ENCODE peak calls at places on chromosome X, in six cellular contexts. One of them, this sample, is unnamed.

GRCh38 chrX:137313627-137314026 is 252.3 kb upstream of the ZIC3 start:
- DNase-seq in K562: no peak
- DNase-seq in prostate gland: no peak
- DNase-seq in HCT116: no peak
- DNase-seq in adrenal gland: no peak
- DNase-seq in A549: no peak
- DNase-seq in this sample: no peak

GRCh38 chrX:120274145-120274544 is 23.5 kb downstream of the ZBTB33 start:
- DNase-seq in A549: no peak
- DNase-seq in prostate gland: no peak
- DNase-seq in K562: no peak
- DNase-seq in HCT116: no peak
- DNase-seq in adrenal gland: no peak
- DNase-seq in this sample: no peak

GRCh38 chrX:19912-20571 is 261.1 kb upstream of the PLCXD1 start:
- DNase-seq in adrenal gland: no peak
- DNase-seq in prostate gland: no peak
- DNase-seq in K562: peak
- DNase-seq in HCT116: no peak
- DNase-seq in A549: no peak
- DNase-seq in this sample: no peak

GRCh38 chrX:18643853-18644252 is 28.1 kb downstream of the RS1 start:
- DNase-seq in prostate gland: no peak
- DNase-seq in HCT116: no peak
- DNase-seq in adrenal gland: no peak
- DNase-seq in A549: no peak
- DNase-seq in K562: no peak
- DNase-seq in this sample: no peak

GRCh38 chrX:73562986-73563739 is at the start of gene CHIC1:
- DNase-seq in A549: peak
- DNase-seq in K562: peak
- DNase-seq in adrenal gland: peak
- DNase-seq in prostate gland: peak
- DNase-seq in HCT116: no peak
- DNase-seq in this sample: peak

GRCh38 chrX:84046403-84046984 is 141.5 kb downstream of the RPS6KA6 start:
- DNase-seq in prostate gland: no peak
- DNase-seq in A549: peak
- DNase-seq in K562: no peak
- DNase-seq in adrenal gland: peak
- DNase-seq in HCT116: no peak
- DNase-seq in this sample: peak

GRCh38 chrX:112760697-112761096 is 79.9 kb downstream of the AMOT start:
- DNase-seq in HCT116: no peak
- DNase-seq in adrenal gland: no peak
- DNase-seq in A549: no peak
- DNase-seq in prostate gland: no peak
- DNase-seq in K562: no peak
- DNase-seq in this sample: no peak

GRCh38 chrX:97210501-97210900 is 326.8 kb downstream of the RPA4 start:
- DNase-seq in A549: no peak
- DNase-seq in prostate gland: no peak
- DNase-seq in HCT116: no peak
- DNase-seq in adrenal gland: no peak
- DNase-seq in K562: no peak
- DNase-seq in this sample: no peak

GRCh38 chrX:39047174-39047573 is 245.9 kb downstream of the MID1IP1 start:
- DNase-seq in HCT116: no peak
- DNase-seq in A549: no peak
- DNase-seq in prostate gland: no peak
- DNase-seq in adrenal gland: no peak
- DNase-seq in K562: no peak
- DNase-seq in this sample: no peak

GRCh38 chrX:41559662-41560061 is 112.5 kb downstream of the NYX start:
- DNase-seq in HCT116: no peak
- DNase-seq in A549: no peak
- DNase-seq in K562: peak
- DNase-seq in adrenal gland: peak
- DNase-seq in prostate gland: no peak
- DNase-seq in this sample: no peak

GRCh38 chrX:154490021-154490413 is 412 bp downstream of the SLC10A3 start:
- DNase-seq in prostate gland: no peak
- DNase-seq in HCT116: no peak
- DNase-seq in A549: peak
- DNase-seq in K562: peak
- DNase-seq in adrenal gland: peak
- DNase-seq in this sample: peak

GRCh38 chrX:130393451-130394074 is 8.1 kb upstream of the GPR119 start:
- DNase-seq in A549: peak
- DNase-seq in K562: peak
- DNase-seq in HCT116: peak
- DNase-seq in adrenal gland: peak
- DNase-seq in prostate gland: peak
- DNase-seq in this sample: peak

GRCh38 chrX:13825178-13825762 is 8.4 kb upstream of the GPM6B start:
- DNase-seq in adrenal gland: peak
- DNase-seq in HCT116: no peak
- DNase-seq in K562: no peak
- DNase-seq in prostate gland: no peak
- DNase-seq in A549: no peak
- DNase-seq in this sample: no peak

GRCh38 chrX:9518896-9519295 is 54.0 kb downstream of the TBL1X start:
- DNase-seq in prostate gland: no peak
- DNase-seq in A549: no peak
- DNase-seq in K562: no peak
- DNase-seq in adrenal gland: no peak
- DNase-seq in HCT116: no peak
- DNase-seq in this sample: no peak

GRCh38 chrX:46180258-46180687 is 364.9 kb downstream of the ZNF674 start:
- DNase-seq in K562: peak
- DNase-seq in HCT116: peak
- DNase-seq in prostate gland: no peak
- DNase-seq in A549: no peak
- DNase-seq in adrenal gland: no peak
- DNase-seq in this sample: no peak

GRCh38 chrX:23726196-23726595 is 16.9 kb downstream of the ACOT9 start:
- DNase-seq in adrenal gland: no peak
- DNase-seq in prostate gland: no peak
- DNase-seq in K562: no peak
- DNase-seq in HCT116: no peak
- DNase-seq in A549: no peak
- DNase-seq in this sample: no peak

GRCh38 chrX:71067727-71068051 is 445 bp downstream of the SNX12 start:
- DNase-seq in HCT116: no peak
- DNase-seq in A549: no peak
- DNase-seq in adrenal gland: no peak
- DNase-seq in K562: no peak
- DNase-seq in prostate gland: no peak
- DNase-seq in this sample: no peak

GRCh38 chrX:71070531-71070930 is 2.4 kb upstream of the SNX12 start:
- DNase-seq in A549: no peak
- DNase-seq in HCT116: no peak
- DNase-seq in K562: no peak
- DNase-seq in adrenal gland: no peak
- DNase-seq in prostate gland: no peak
- DNase-seq in this sample: no peak

GRCh38 chrX:71067079-71067478 is 1.1 kb downstream of the SNX12 start:
- DNase-seq in HCT116: no peak
- DNase-seq in K562: no peak
- DNase-seq in adrenal gland: no peak
- DNase-seq in prostate gland: no peak
- DNase-seq in A549: no peak
- DNase-seq in this sample: no peak

GRCh38 chrX:71068052-71068918 is at the start of gene SNX12:
- DNase-seq in prostate gland: peak
- DNase-seq in adrenal gland: peak
- DNase-seq in A549: peak
- DNase-seq in K562: peak
- DNase-seq in HCT116: peak
- DNase-seq in this sample: peak
- TF ChIP-seq CTCF in prostate gland: peak
- TF ChIP-seq CTCF in adrenal gland: peak
- TF ChIP-seq CTCF in A549: no peak
- TF ChIP-seq CTCF in K562: no peak
- TF ChIP-seq CTCF in HCT116: no peak
- TF ChIP-seq CTCF in this sample: peak

DNA sequence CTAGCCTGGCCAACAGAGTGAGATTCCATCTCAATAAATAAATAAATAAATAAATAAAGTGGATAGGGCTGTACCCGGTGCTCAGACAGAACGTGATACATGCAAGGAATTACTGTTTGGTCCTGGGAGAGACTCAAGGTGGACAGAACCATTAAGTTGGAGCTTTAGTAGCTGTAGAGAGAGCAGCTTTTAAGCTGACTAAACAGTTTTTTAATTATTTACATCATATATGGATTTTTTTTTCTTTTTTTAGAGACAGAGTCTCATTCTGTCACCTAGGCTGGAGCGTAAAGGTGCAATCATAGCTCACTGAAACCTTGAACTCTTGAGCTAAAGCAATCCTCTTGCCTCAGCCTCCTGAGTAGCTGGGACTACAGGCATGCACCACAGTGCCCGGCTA is 92.5 kb upstream of the ATP6AP2 start:
- DNase-seq in HCT116: no peak
- DNase-seq in K562: no peak
- DNase-seq in A549: no peak
- DNase-seq in prostate gland: no peak
- DNase-seq in adrenal gland: no peak
- DNase-seq in this sample: no peak
- TF ChIP-seq POLR2A in HCT116: no peak
- TF ChIP-seq POLR2A in K562: no peak
- TF ChIP-seq POLR2A in A549: no peak
- TF ChIP-seq POLR2A in prostate gland: no peak
- TF ChIP-seq POLR2A in adrenal gland: no peak
- TF ChIP-seq POLR2A in this sample: no peak

DNA sequence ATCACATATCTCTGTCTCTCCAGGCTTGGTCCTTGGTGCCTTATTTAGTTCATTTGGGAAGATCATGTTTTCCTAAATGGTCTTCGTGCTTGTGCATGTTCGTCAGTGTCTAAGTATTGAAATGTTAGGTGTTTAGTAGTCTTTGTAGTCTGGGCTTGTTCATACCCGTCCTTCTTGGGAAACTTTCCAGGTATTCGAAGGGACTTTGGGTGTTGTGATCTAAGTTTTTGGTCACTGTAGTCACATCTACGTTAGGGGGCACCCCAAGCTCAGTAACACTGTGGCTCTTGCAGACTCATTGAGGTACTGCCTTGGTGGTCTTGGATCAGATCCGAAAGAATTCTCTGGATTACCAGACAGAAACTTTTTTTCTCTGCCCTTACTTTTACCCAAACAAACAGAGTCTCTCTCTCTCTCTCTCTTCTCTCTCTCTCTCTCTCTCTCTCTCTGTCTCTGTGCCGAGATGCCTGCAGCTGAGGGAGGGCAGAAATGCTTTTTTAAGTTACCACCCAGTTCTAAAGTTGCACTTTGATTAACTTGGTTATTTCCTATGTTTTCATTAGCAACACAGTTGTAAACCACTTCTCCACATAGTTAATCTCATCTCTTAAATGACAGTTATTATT is 67.6 kb upstream of the SLC7A3 start:
- DNase-seq in HCT116: no peak
- DNase-seq in A549: no peak
- DNase-seq in adrenal gland: peak
- DNase-seq in K562: no peak
- DNase-seq in prostate gland: peak
- DNase-seq in this sample: no peak
- TF ChIP-seq CTCF in HCT116: peak
- TF ChIP-seq CTCF in A549: peak
- TF ChIP-seq CTCF in adrenal gland: peak
- TF ChIP-seq CTCF in K562: peak
- TF ChIP-seq CTCF in prostate gland: peak
- TF ChIP-seq CTCF in this sample: peak

DNA sequence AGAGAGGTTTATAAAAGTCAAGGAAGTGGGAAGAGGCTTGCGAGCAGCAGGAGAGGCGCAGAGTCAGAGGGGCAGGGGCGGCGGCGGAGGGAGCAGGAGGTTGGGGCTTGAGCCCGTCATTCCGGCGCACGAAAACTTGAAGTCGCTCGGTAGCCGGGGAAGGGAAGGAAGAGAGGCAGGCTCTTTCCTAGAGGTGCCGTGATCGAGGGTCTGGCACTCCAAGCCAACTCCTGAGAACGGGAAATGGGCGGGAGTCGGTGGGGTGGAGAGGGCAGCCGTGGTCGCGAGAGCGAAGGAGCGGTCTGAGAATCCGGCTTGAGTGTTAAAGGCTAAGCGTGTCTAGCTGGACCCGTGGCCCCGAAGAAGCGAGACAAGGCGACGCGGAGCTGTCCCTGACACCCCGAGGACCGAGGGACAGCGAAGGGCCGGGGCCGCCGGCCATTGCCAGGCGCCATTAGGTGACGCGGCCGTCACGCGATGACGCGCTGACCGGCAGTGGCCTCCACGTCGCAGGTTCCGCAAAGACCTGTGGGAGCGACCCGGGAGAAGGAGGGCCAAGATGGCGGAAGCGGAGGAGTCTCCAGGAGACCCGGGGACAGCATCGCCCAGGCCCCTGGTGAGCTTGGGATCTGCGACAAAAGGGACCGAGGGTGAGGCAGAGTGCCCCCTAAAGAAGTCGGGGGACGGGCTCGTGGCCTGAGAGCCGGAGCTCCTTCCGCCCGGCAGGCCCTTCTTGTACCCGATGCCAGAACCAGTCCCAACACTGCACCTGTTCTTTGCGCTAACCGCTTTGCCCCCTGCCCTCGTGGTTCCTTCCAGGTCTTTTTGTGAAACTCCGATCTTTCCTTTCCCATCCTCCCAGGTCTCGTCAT is at the start of gene YIPF6:
- DNase-seq in K562: peak
- DNase-seq in prostate gland: peak
- DNase-seq in A549: peak
- DNase-seq in adrenal gland: peak
- DNase-seq in HCT116: peak
- DNase-seq in this sample: peak
- TF ChIP-seq POLR2A in K562: peak
- TF ChIP-seq POLR2A in prostate gland: peak
- TF ChIP-seq POLR2A in A549: peak
- TF ChIP-seq POLR2A in adrenal gland: peak
- TF ChIP-seq POLR2A in HCT116: peak
- TF ChIP-seq POLR2A in this sample: peak

GRCh38 chrX:101617211-101618191 is at the start of gene ARMCX6:
- DNase-seq in A549: peak
- DNase-seq in prostate gland: peak
- DNase-seq in HCT116: peak
- DNase-seq in adrenal gland: peak
- DNase-seq in K562: peak
- DNase-seq in this sample: peak
- TF ChIP-seq CTCF in A549: peak
- TF ChIP-seq CTCF in prostate gland: peak
- TF ChIP-seq CTCF in HCT116: peak
- TF ChIP-seq CTCF in adrenal gland: peak
- TF ChIP-seq CTCF in K562: peak
- TF ChIP-seq CTCF in this sample: peak

GRCh38 chrX:103687073-103687695 is 685 bp upstream of the MORF4L2 start:
- DNase-seq in adrenal gland: peak
- DNase-seq in HCT116: peak
- DNase-seq in prostate gland: peak
- DNase-seq in K562: peak
- DNase-seq in A549: peak
- DNase-seq in this sample: peak
- TF ChIP-seq POLR2A in adrenal gland: peak
- TF ChIP-seq POLR2A in HCT116: no peak
- TF ChIP-seq POLR2A in prostate gland: peak
- TF ChIP-seq POLR2A in K562: peak
- TF ChIP-seq POLR2A in A549: peak
- TF ChIP-seq POLR2A in this sample: no peak